ENCODE peak calls at places on chromosomes 2 and 18, in nine cellular contexts. T is SK-N-MC, N is AG04450, C is PC-3, O is GM23248, I is K562, V is left lung, S is psoas muscle, F is OCI-LY7. D is an unnamed sample.

GRCh38 chr18:9739516-9739915 is 31.4 kb downstream of the RAB31 start:
- DNase-seq in N (no peak), V (no peak), S (no peak), C (no peak), O (peak; percentile 8), F (no peak), T (no peak), I (no peak), D (no peak)

GRCh38 chr2:7403092-7403775 is 486.0 kb downstream of the RNF144A start:
- DNase-seq in V (no peak), F (no peak), C (no peak), S (no peak), I (no peak), N (no peak), T (no peak), O (no peak), D (no peak)

GRCh38 chr18:37393945-37394609 is 171.5 kb downstream of the CELF4 start:
- DNase-seq in V (peak; percentile 88), T (no peak), F (no peak), O (peak; percentile 91), C (no peak), I (peak; percentile 65), N (peak; percentile 59), S (peak; percentile 72), D (peak; percentile 83)

GRCh38 chr18:12515550-12515949 is 107.8 kb downstream of the PRELID3A start:
- DNase-seq in F (no peak), V (no peak), O (peak; percentile 8), C (no peak), S (no peak), I (no peak), N (no peak), T (no peak), D (no peak)

GRCh38 chr18:49517483-49517882 is 30.4 kb upstream of the C18orf32 start:
- DNase-seq in V (no peak), I (no peak), C (no peak), T (no peak), S (no peak), O (no peak), N (no peak), F (no peak), D (no peak)

GRCh38 chr2:43255249-43255960 is 29.0 kb upstream of the ZFP36L2 start:
- DNase-seq in I (no peak), N (no peak), F (no peak), T (peak; percentile 24), S (no peak), O (no peak), C (peak; percentile 6), V (no peak), D (no peak)

GRCh38 chr2:39256040-39256439 is 12.3 kb upstream of the CDKL4 start:
- DNase-seq in S (no peak), N (no peak), C (no peak), I (no peak), O (no peak), F (no peak), V (no peak), T (no peak), D (no peak)

GRCh38 chr2:219675206-219675605 is 47.8 kb downstream of the SLC4A3 start:
- DNase-seq in I (no peak), V (no peak), T (peak; percentile 40), N (no peak), S (no peak), O (no peak), F (no peak), C (no peak), D (no peak)

GRCh38 chr2:209940923-209941322 is 61.5 kb upstream of the RPE start:
- DNase-seq in V (no peak), O (peak; percentile 12), N (no peak), T (no peak), S (no peak), C (no peak), F (no peak), I (no peak), D (no peak)

GRCh38 chr2:134669731-134670669 is 48.8 kb downstream of the TMEM163 start:
- DNase-seq in N (no peak), T (no peak), V (no peak), C (no peak), O (no peak), S (no peak), F (no peak), I (no peak), D (no peak)

GRCh38 chr2:111667542-111668273 is 216.3 kb downstream of the ANAPC1 start:
- DNase-seq in I (peak; percentile 37), C (peak; percentile 68), N (no peak), V (no peak), S (no peak), F (no peak), T (no peak), O (peak; percentile 86), D (no peak)

GRCh38 chr2:18599509-18600254 is 10.3 kb upstream of the NT5C1B start:
- DNase-seq in C (no peak), V (no peak), F (peak; percentile 2), O (peak; percentile 87), N (no peak), I (no peak), S (no peak), T (no peak), D (peak; percentile 38)

GRCh38 chr2:65281626-65282351 is 54.2 kb downstream of the ACTR2 start:
- DNase-seq in S (no peak), I (no peak), O (no peak), V (no peak), C (no peak), F (no peak), N (no peak), T (no peak), D (no peak)

GRCh38 chr2:110097506-110098220 is 18.0 kb downstream of the MALL start:
- DNase-seq in S (no peak), O (no peak), T (no peak), N (no peak), V (peak; percentile 82), F (no peak), C (peak; percentile 62), I (no peak), D (no peak)

GRCh38 chr18:22394428-22394827 is 23.3 kb downstream of the CTAGE1 start:
- DNase-seq in S (no peak), I (no peak), O (no peak), C (no peak), V (no peak), F (no peak), N (no peak), T (no peak), D (no peak)

GRCh38 chr2:2324119-2324518 is 7.0 kb downstream of the MYT1L start:
- DNase-seq in V (no peak), N (no peak), T (no peak), F (no peak), I (no peak), O (no peak), C (no peak), S (no peak), D (no peak)

GRCh38 chr2:182049783-182050182 is 64.1 kb downstream of the PPP1R1C start:
- DNase-seq in S (no peak), T (no peak), I (no peak), O (no peak), N (no peak), C (no peak), F (no peak), V (no peak), D (no peak)

GRCh38 chr2:182048088-182048487 is 62.4 kb downstream of the PPP1R1C start:
- DNase-seq in C (no peak), T (no peak), O (no peak), V (no peak), N (no peak), S (no peak), I (no peak), F (no peak), D (no peak)

GRCh38 chr2:182047544-182047943 is 61.9 kb downstream of the PPP1R1C start:
- DNase-seq in F (no peak), C (no peak), T (peak; percentile 91), O (no peak), I (no peak), S (no peak), V (no peak), N (no peak), D (no peak)

GRCh38 chr2:182049330-182049729 is 63.7 kb downstream of the PPP1R1C start:
- DNase-seq in S (no peak), N (no peak), V (no peak), O (no peak), I (no peak), T (no peak), C (no peak), F (no peak), D (no peak)

DNA sequence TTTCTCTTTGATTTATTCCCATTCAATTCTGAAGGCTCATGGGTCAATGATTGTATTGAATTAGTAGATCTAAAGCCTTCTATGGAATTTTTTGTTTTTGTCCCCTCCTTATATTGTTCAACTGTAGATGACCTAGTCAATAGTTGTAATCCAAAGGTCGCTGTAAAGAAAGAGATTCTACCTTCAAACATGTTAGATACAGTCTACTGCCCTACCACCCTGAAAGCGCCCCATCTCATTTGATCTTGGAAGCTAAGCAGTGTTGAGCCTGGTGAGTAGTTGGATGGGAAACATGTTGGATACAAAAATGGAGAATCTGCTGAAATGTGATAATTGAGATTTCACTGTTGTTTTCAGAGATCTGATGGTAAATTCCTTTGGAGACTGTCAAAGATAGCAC is 63.0 kb downstream of the PPP1R1C start:
- DNase-seq in N (no peak), I (no peak), V (no peak), T (no peak), S (no peak), C (no peak), O (no peak), F (no peak), D (no peak)
- H3K27ac ChIP-seq in N (no peak overlapping the region), I (no peak overlapping the region), V (no peak overlapping the region), T (peak overlapping the region; percentile 98), S (no peak overlapping the region), C (no peak overlapping the region), O (no peak overlapping the region), F (no peak overlapping the region), D (peak overlapping the region; percentile 45)

GRCh38 chr18:59265246-59266018 is 7.8 kb downstream of the RAX start:
- DNase-seq in V (peak; percentile 83), O (peak; percentile 26), T (no peak), I (peak; percentile 45), S (no peak), N (no peak), F (no peak), C (no peak), D (no peak)
- H3K9me3 ChIP-seq in V (no peaks in the 10 kb centered on the region), O (no peaks in the 10 kb centered on the region), T (no peaks in the 10 kb centered on the region), I (no peaks in the 10 kb centered on the region), S (no peaks in the 10 kb centered on the region), N (peaks cover 9% of the 10 kb centered on the region), F (no peaks in the 10 kb centered on the region), C (no peaks in the 10 kb centered on the region), D (no peaks in the 10 kb centered on the region)

GRCh38 chr2:171432206-171432968 is 1.4 kb downstream of the METTL8 start:
- DNase-seq in O (peak; percentile 9), V (no peak), I (no peak), S (no peak), N (no peak), F (no peak), T (no peak), C (no peak), D (no peak)
- H3K27ac ChIP-seq in O (peak overlapping the region; percentile 82), V (no peak overlapping the region), I (peak overlapping the region; percentile 94), S (no peak overlapping the region), N (no peak overlapping the region), F (peak overlapping the region; percentile 93), T (peak overlapping the region; percentile 26), C (no peak overlapping the region), D (no peak overlapping the region)

DNA sequence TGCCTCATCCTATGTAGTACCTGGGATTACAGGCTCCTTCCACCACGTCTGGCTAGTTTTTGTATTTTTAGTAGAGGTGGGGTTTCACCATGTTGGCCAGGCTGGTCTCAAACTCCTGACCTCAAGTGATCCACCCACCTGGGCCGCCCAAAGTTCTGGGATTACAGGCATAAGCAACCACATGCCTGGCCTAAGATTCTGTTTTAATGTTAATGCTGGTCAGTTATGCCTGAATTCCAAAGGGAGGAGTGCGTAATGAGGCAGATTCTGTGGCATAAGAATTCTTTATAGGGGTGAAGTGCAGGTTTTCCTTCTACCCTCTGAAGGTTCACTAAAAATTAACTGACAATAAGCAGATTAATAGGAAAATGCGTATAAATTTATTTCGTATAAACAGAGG is 1343.8 kb upstream of the LRRTM1 start:
- DNase-seq in S (no peak), N (no peak), F (no peak), C (no peak), O (no peak), T (no peak), V (peak; percentile 24), I (no peak), D (no peak)
- H3K9me3 ChIP-seq in S (no peaks in the 10 kb centered on the region), N (no peaks in the 10 kb centered on the region), F (no peaks in the 10 kb centered on the region), C (no peaks in the 10 kb centered on the region), O (no peaks in the 10 kb centered on the region), T (no peaks in the 10 kb centered on the region), V (peaks cover 11% of the 10 kb centered on the region), I (no peaks in the 10 kb centered on the region), D (peaks cover 1% of the 10 kb centered on the region)

D was measured in aorta.